ENCODE peak calls at places on chromosomes 3 and 15, in ten cellular contexts. B is OCI-LY7, N is Peyer's patch, A is fibroblast of lung, X is right atrium auricular region, J is upper lobe of right lung, E is RWPE2, F is tibial artery, Z is esophagus muscularis mucosa, C is HCT116. U is an unnamed sample.

GRCh38 chr3:171526869-171527268 is 66.7 kb upstream of the TNIK start:
- DNase-seq in B (no peak), N (no peak), A (peak; percentile 80), X (no peak), J (no peak), E (no peak), F (no peak), Z (no peak), C (no peak), U (peak; percentile 70)

GRCh38 chr3:167709690-167710089 is 25.0 kb downstream of the PDCD10 start:
- DNase-seq in B (no peak), N (no peak), A (no peak), X (no peak), J (no peak), E (no peak), F (no peak), Z (no peak), C (no peak), U (no peak)

GRCh38 chr3:178847170-178847569 is 224.4 kb downstream of the ZMAT3 start:
- DNase-seq in B (no peak), N (no peak), A (peak; percentile 36), X (no peak), J (no peak), E (no peak), F (no peak), Z (no peak), C (no peak), U (no peak)

GRCh38 chr15:34155859-34156258 is 54.0 kb downstream of the PGBD4 start:
- DNase-seq in B (no peak), N (no peak), A (no peak), X (no peak), J (no peak), E (no peak), F (no peak), Z (no peak), C (no peak), U (no peak)

GRCh38 chr3:112811150-112811884 is 35.3 kb downstream of the CD200R1L start:
- DNase-seq in B (no peak), N (no peak), A (peak; percentile 92), X (peak; percentile 82), J (no peak), E (no peak), F (no peak), Z (no peak), C (no peak), U (peak; percentile 66)

GRCh38 chr3:11385329-11385728 is 113.1 kb downstream of the ATG7 start:
- DNase-seq in B (no peak), N (no peak), A (peak; percentile 42), X (no peak), J (no peak), E (no peak), F (no peak), Z (no peak), C (no peak), U (no peak)

GRCh38 chr15:101765772-101766456 is 37.4 kb upstream of the OR4F6 start:
- DNase-seq in B (no peak), N (no peak), A (no peak), X (no peak), J (no peak), E (no peak), F (no peak), Z (no peak), C (no peak), U (no peak)

GRCh38 chr15:61527836-61528589 is 298.9 kb upstream of the RORA start:
- DNase-seq in B (no peak), N (no peak), A (no peak), X (no peak), J (no peak), E (no peak), F (no peak), Z (no peak), C (no peak), U (no peak)

GRCh38 chr15:62958528-62958927 is 84.0 kb upstream of the TPM1 start:
- DNase-seq in B (no peak), N (no peak), A (no peak), X (no peak), J (no peak), E (no peak), F (no peak), Z (no peak), C (no peak), U (no peak)

GRCh38 chr3:13507791-13508339 is 27.8 kb downstream of the HDAC11 start:
- DNase-seq in B (no peak), N (no peak), A (peak; percentile 26), X (no peak), J (peak; percentile 61), E (no peak), F (peak; percentile 63), Z (no peak), C (no peak), U (no peak)

GRCh38 chr3:195580733-195581443 is 2.9 kb downstream of the APOD start:
- DNase-seq in B (no peak), N (no peak), A (peak; percentile 18), X (no peak), J (no peak), E (no peak), F (no peak), Z (no peak), C (no peak), U (peak; percentile 13)

GRCh38 chr3:11276901-11277300 is 4.7 kb downstream of the ATG7 start:
- DNase-seq in B (no peak), N (no peak), A (no peak), X (no peak), J (no peak), E (no peak), F (no peak), Z (no peak), C (no peak), U (no peak)

GRCh38 chr3:197830967-197831313 is 39.9 kb downstream of the LRCH3 start:
- DNase-seq in B (no peak), N (no peak), A (no peak), X (no peak), J (no peak), E (no peak), F (no peak), Z (no peak), C (no peak), U (no peak)

GRCh38 chr3:197837282-197837681 is 46.2 kb downstream of the LRCH3 start:
- DNase-seq in B (no peak), N (no peak), A (no peak), X (no peak), J (no peak), E (no peak), F (no peak), Z (no peak), C (no peak), U (no peak)

GRCh38 chr3:197836244-197836643 is 45.2 kb downstream of the LRCH3 start:
- DNase-seq in B (no peak), N (no peak), A (no peak), X (no peak), J (no peak), E (no peak), F (no peak), Z (no peak), C (no peak), U (no peak)

GRCh38 chr3:197835509-197835908 is 44.5 kb downstream of the LRCH3 start:
- DNase-seq in B (no peak), N (no peak), A (no peak), X (no peak), J (no peak), E (no peak), F (no peak), Z (no peak), C (no peak), U (no peak)

GRCh38 chr3:197833930-197834715 is 43.1 kb downstream of the LRCH3 start:
- DNase-seq in B (no peak), N (no peak), A (no peak), X (no peak), J (no peak), E (no peak), F (no peak), Z (no peak), C (no peak), U (no peak)
- H3K4me3 ChIP-seq in B (no peak overlapping the region), N (no peak overlapping the region), A (no peak overlapping the region), X (no peak overlapping the region), J (no peak overlapping the region), E (no peak overlapping the region), F (no peak overlapping the region), Z (no peak overlapping the region), C (no peak overlapping the region), U (no peak overlapping the region)

GRCh38 chr3:8518138-8518537 is 16.5 kb downstream of the LMCD1 start:
- DNase-seq in B (no peak), N (no peak), A (peak; percentile 85), X (no peak), J (no peak), E (no peak), F (no peak), Z (no peak), C (no peak), U (no peak)
- H3K27ac ChIP-seq in B (no peak overlapping the region), N (no peak overlapping the region), A (peak overlapping the region; percentile 18), X (no peak overlapping the region), J (peak overlapping the region; percentile 7), E (no peak overlapping the region), F (peak overlapping the region; percentile 74), Z (no peak overlapping the region), C (no peak overlapping the region), U (peak overlapping the region; percentile 50)

DNA sequence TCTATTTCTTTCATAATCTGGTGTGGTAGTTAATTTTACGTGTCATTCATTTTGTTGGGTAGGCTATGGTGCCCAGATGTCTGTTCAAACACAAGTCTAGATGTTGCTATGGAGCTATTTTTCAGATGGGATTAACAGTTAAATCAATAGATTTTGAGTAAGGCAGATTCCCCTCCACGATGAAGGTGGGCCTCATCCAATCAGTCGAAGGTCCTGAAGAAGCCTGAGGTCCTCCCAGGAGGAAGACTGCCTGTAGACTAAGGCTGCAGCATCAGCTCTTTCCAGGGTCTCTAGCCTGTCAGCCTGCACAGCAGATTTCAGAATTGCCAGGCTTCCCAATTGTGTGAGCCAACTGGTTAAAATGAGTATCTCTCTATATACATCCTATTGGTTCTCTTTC is 92.9 kb downstream of the GABRB3 start:
- DNase-seq in B (no peak), N (no peak), A (no peak), X (no peak), J (no peak), E (no peak), F (no peak), Z (no peak), C (no peak), U (no peak)
- H3K9me3 ChIP-seq in B (no peaks in the 10 kb centered on the region), N (no peaks in the 10 kb centered on the region), A (no peaks in the 10 kb centered on the region), X (no peaks in the 10 kb centered on the region), J (no peaks in the 10 kb centered on the region), E (no peaks in the 10 kb centered on the region), F (no peaks in the 10 kb centered on the region), Z (no peaks in the 10 kb centered on the region), C (peaks cover 6% of the 10 kb centered on the region), U (peaks cover 29% of the 10 kb centered on the region)

DNA sequence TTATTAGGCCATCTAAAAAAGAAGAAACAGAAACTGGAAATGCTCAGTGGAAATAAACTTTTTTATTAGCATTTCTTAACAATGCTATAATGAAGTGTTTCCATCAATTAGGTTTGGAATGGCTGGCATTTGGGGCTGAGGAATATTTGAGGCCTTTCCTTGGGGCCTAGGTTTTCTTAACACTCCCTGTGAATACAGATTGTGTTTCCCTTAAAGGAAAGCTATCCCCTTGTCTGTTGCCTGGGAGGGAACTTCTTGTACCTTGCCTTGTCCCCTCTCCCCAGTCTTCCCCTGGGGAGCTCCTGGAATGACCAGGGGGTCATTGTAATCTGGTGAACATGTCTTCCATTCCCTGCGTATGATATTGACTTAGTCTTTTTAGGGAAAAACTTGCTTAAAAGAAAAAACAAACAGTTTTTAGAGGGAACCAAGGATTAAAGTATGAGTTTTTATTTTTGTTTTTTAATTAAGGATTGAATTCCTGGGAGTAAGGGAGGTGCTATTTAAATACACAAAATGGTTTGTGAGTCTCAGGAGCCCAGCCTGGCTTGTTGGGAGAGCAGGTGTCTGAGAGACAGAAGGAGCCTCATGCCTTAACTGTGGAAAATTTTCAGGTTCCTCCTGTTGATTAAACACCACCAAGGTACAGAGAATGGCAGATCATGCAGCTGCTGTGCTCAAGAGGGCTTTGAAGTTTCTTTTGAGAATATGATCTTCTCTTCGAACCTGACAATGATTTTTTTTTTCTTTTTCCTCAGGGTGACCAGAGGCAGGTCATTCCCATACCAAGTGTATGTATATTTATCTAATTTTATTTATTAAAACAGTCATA is 34.0 kb upstream of the VILL start:
- DNase-seq in B (no peak), N (no peak), A (no peak), X (no peak), J (no peak), E (no peak), F (no peak), Z (no peak), C (no peak), U (no peak)
- H3K4me3 ChIP-seq in B (no peak overlapping the region), N (no peak overlapping the region), A (no peak overlapping the region), X (no peak overlapping the region), J (no peak overlapping the region), E (no peak overlapping the region), F (no peak overlapping the region), Z (no peak overlapping the region), C (no peak overlapping the region), U (no peak overlapping the region)

U was measured in AG04450.